ENCODE peak calls at places on chromosomes 6 and 20, in seven cellular contexts. One of them, this sample, is unnamed.

GRCh38 chr6:167588920-167589614 is 237.6 kb upstream of the AFDN start:
- DNase-seq in activated naive CD4-positive, alpha-beta T cell: no peak
- DNase-seq in spleen: no peak
- DNase-seq in lower leg skin: peak; percentile 12
- DNase-seq in fibroblast of pulmonary artery: no peak
- DNase-seq in right cardiac atrium: no peak
- DNase-seq in hypothalamus: no peak
- DNase-seq in this sample: no peak

GRCh38 chr20:20603339-20603990 is 109.0 kb downstream of the RALGAPA2 start:
- DNase-seq in activated naive CD4-positive, alpha-beta T cell: no peak
- DNase-seq in spleen: peak; percentile 78
- DNase-seq in lower leg skin: peak; percentile 39
- DNase-seq in fibroblast of pulmonary artery: no peak
- DNase-seq in right cardiac atrium: peak; percentile 25
- DNase-seq in hypothalamus: no peak
- DNase-seq in this sample: no peak

GRCh38 chr6:2857580-2858337 is 16.1 kb upstream of the SERPINB1 start:
- DNase-seq in activated naive CD4-positive, alpha-beta T cell: no peak
- DNase-seq in spleen: peak; percentile 87
- DNase-seq in lower leg skin: no peak
- DNase-seq in fibroblast of pulmonary artery: peak; percentile 95
- DNase-seq in right cardiac atrium: peak; percentile 87
- DNase-seq in hypothalamus: no peak
- DNase-seq in this sample: no peak

GRCh38 chr20:51529758-51530157 is 12.8 kb downstream of the NFATC2 start:
- DNase-seq in activated naive CD4-positive, alpha-beta T cell: peak; percentile 20
- DNase-seq in spleen: peak; percentile 83
- DNase-seq in lower leg skin: no peak
- DNase-seq in fibroblast of pulmonary artery: no peak
- DNase-seq in right cardiac atrium: peak; percentile 76
- DNase-seq in hypothalamus: no peak
- DNase-seq in this sample: no peak

GRCh38 chr6:134168580-134169223 is 116.3 kb upstream of the SLC2A12 start:
- DNase-seq in activated naive CD4-positive, alpha-beta T cell: no peak
- DNase-seq in spleen: no peak
- DNase-seq in lower leg skin: no peak
- DNase-seq in fibroblast of pulmonary artery: peak; percentile 68
- DNase-seq in right cardiac atrium: no peak
- DNase-seq in hypothalamus: no peak
- DNase-seq in this sample: no peak

GRCh38 chr6:11381801-11382513 is 149.5 kb upstream of the NEDD9 start:
- DNase-seq in activated naive CD4-positive, alpha-beta T cell: no peak
- DNase-seq in spleen: peak; percentile 91
- DNase-seq in lower leg skin: no peak
- DNase-seq in fibroblast of pulmonary artery: no peak
- DNase-seq in right cardiac atrium: peak; percentile 52
- DNase-seq in hypothalamus: no peak
- DNase-seq in this sample: no peak

GRCh38 chr6:113329942-113330897 is 526.9 kb upstream of the MARCKS start:
- DNase-seq in activated naive CD4-positive, alpha-beta T cell: no peak
- DNase-seq in spleen: no peak
- DNase-seq in lower leg skin: no peak
- DNase-seq in fibroblast of pulmonary artery: no peak
- DNase-seq in right cardiac atrium: no peak
- DNase-seq in hypothalamus: no peak
- DNase-seq in this sample: no peak

GRCh38 chr6:33861722-33862121 is 57.9 kb upstream of the MLN start:
- DNase-seq in activated naive CD4-positive, alpha-beta T cell: no peak
- DNase-seq in spleen: no peak
- DNase-seq in lower leg skin: no peak
- DNase-seq in fibroblast of pulmonary artery: no peak
- DNase-seq in right cardiac atrium: peak; percentile 15
- DNase-seq in hypothalamus: no peak
- DNase-seq in this sample: no peak

GRCh38 chr6:97958143-97958542 is 675.1 kb upstream of the MMS22L start:
- DNase-seq in activated naive CD4-positive, alpha-beta T cell: no peak
- DNase-seq in spleen: peak; percentile 56
- DNase-seq in lower leg skin: no peak
- DNase-seq in fibroblast of pulmonary artery: peak; percentile 3
- DNase-seq in right cardiac atrium: no peak
- DNase-seq in hypothalamus: no peak
- DNase-seq in this sample: no peak

GRCh38 chr6:33124525-33124901 is 48.7 kb downstream of the HLA-DPB1 start:
- DNase-seq in activated naive CD4-positive, alpha-beta T cell: no peak
- DNase-seq in spleen: no peak
- DNase-seq in lower leg skin: no peak
- DNase-seq in fibroblast of pulmonary artery: no peak
- DNase-seq in right cardiac atrium: no peak
- DNase-seq in hypothalamus: no peak
- DNase-seq in this sample: no peak

GRCh38 chr20:25226433-25227316 is 21.2 kb upstream of the PYGB start:
- DNase-seq in activated naive CD4-positive, alpha-beta T cell: no peak
- DNase-seq in spleen: peak; percentile 69
- DNase-seq in lower leg skin: no peak
- DNase-seq in fibroblast of pulmonary artery: no peak
- DNase-seq in right cardiac atrium: peak; percentile 84
- DNase-seq in hypothalamus: no peak
- DNase-seq in this sample: no peak

GRCh38 chr6:138800377-138801150 is 4.7 kb downstream of the ECT2L start:
- DNase-seq in activated naive CD4-positive, alpha-beta T cell: no peak
- DNase-seq in spleen: no peak
- DNase-seq in lower leg skin: no peak
- DNase-seq in fibroblast of pulmonary artery: no peak
- DNase-seq in right cardiac atrium: no peak
- DNase-seq in hypothalamus: no peak
- DNase-seq in this sample: no peak

GRCh38 chr20:36149012-36149411 is 5.5 kb upstream of the EPB41L1 start:
- DNase-seq in activated naive CD4-positive, alpha-beta T cell: no peak
- DNase-seq in spleen: no peak
- DNase-seq in lower leg skin: no peak
- DNase-seq in fibroblast of pulmonary artery: no peak
- DNase-seq in right cardiac atrium: no peak
- DNase-seq in hypothalamus: no peak
- DNase-seq in this sample: no peak

GRCh38 chr6:148972481-148972880 is 225.7 kb downstream of the UST start:
- DNase-seq in activated naive CD4-positive, alpha-beta T cell: no peak
- DNase-seq in spleen: peak; percentile 93
- DNase-seq in lower leg skin: peak; percentile 29
- DNase-seq in fibroblast of pulmonary artery: no peak
- DNase-seq in right cardiac atrium: peak; percentile 63
- DNase-seq in hypothalamus: no peak
- DNase-seq in this sample: no peak

GRCh38 chr6:150143521-150144293 is 863 bp downstream of the PPP1R14C start:
- DNase-seq in activated naive CD4-positive, alpha-beta T cell: no peak
- DNase-seq in spleen: no peak
- DNase-seq in lower leg skin: no peak
- DNase-seq in fibroblast of pulmonary artery: no peak
- DNase-seq in right cardiac atrium: peak; percentile 52
- DNase-seq in hypothalamus: peak; percentile 38
- DNase-seq in this sample: no peak

GRCh38 chr6:109183109-109183508 is 87.8 kb downstream of the CEP57L1 start:
- DNase-seq in activated naive CD4-positive, alpha-beta T cell: no peak
- DNase-seq in spleen: no peak
- DNase-seq in lower leg skin: no peak
- DNase-seq in fibroblast of pulmonary artery: no peak
- DNase-seq in right cardiac atrium: no peak
- DNase-seq in hypothalamus: no peak
- DNase-seq in this sample: no peak

GRCh38 chr6:109351231-109352132 is 30.8 kb downstream of the CD164 start:
- DNase-seq in activated naive CD4-positive, alpha-beta T cell: no peak
- DNase-seq in spleen: no peak
- DNase-seq in lower leg skin: peak; percentile 63
- DNase-seq in fibroblast of pulmonary artery: peak; percentile 21
- DNase-seq in right cardiac atrium: no peak
- DNase-seq in hypothalamus: no peak
- DNase-seq in this sample: no peak

GRCh38 chr20:1150968-1151367 is 32.6 kb downstream of the PSMF1 start:
- DNase-seq in activated naive CD4-positive, alpha-beta T cell: no peak
- DNase-seq in spleen: no peak
- DNase-seq in lower leg skin: no peak
- DNase-seq in fibroblast of pulmonary artery: no peak
- DNase-seq in right cardiac atrium: no peak
- DNase-seq in hypothalamus: no peak
- DNase-seq in this sample: no peak

GRCh38 chr6:162973141-162973872 is 245.5 kb downstream of the PACRG start:
- DNase-seq in activated naive CD4-positive, alpha-beta T cell: no peak
- DNase-seq in spleen: no peak
- DNase-seq in lower leg skin: no peak
- DNase-seq in fibroblast of pulmonary artery: no peak
- DNase-seq in right cardiac atrium: no peak
- DNase-seq in hypothalamus: no peak
- DNase-seq in this sample: no peak

GRCh38 chr6:1390071-1390804 is 862 bp downstream of the FOXF2 start:
- DNase-seq in activated naive CD4-positive, alpha-beta T cell: no peak
- DNase-seq in spleen: peak; percentile 74
- DNase-seq in lower leg skin: no peak
- DNase-seq in fibroblast of pulmonary artery: peak; percentile 47
- DNase-seq in right cardiac atrium: peak; percentile 72
- DNase-seq in hypothalamus: no peak
- DNase-seq in this sample: no peak

GRCh38 chr6:165689699-165690098 is 26.7 kb upstream of the PDE10A start:
- DNase-seq in activated naive CD4-positive, alpha-beta T cell: no peak
- DNase-seq in spleen: no peak
- DNase-seq in lower leg skin: no peak
- DNase-seq in fibroblast of pulmonary artery: peak; percentile 50
- DNase-seq in right cardiac atrium: no peak
- DNase-seq in hypothalamus: no peak
- DNase-seq in this sample: no peak

GRCh38 chr20:11544029-11544678 is 373.5 kb upstream of the BTBD3 start:
- DNase-seq in activated naive CD4-positive, alpha-beta T cell: no peak
- DNase-seq in spleen: no peak
- DNase-seq in lower leg skin: peak; percentile 48
- DNase-seq in fibroblast of pulmonary artery: peak; percentile 87
- DNase-seq in right cardiac atrium: no peak
- DNase-seq in hypothalamus: no peak
- DNase-seq in this sample: peak; percentile 28

GRCh38 chr20:2149507-2149906 is 47.9 kb downstream of the STK35 start:
- DNase-seq in activated naive CD4-positive, alpha-beta T cell: no peak
- DNase-seq in spleen: peak; percentile 30
- DNase-seq in lower leg skin: no peak
- DNase-seq in fibroblast of pulmonary artery: peak; percentile 15
- DNase-seq in right cardiac atrium: no peak
- DNase-seq in hypothalamus: no peak
- DNase-seq in this sample: no peak

GRCh38 chr6:35295521-35296315 is 1.9 kb upstream of the DEF6 start:
- DNase-seq in activated naive CD4-positive, alpha-beta T cell: no peak
- DNase-seq in spleen: no peak
- DNase-seq in lower leg skin: no peak
- DNase-seq in fibroblast of pulmonary artery: no peak
- DNase-seq in right cardiac atrium: no peak
- DNase-seq in hypothalamus: no peak
- DNase-seq in this sample: no peak

GRCh38 chr6:166958926-166959861 is 2.8 kb upstream of the RNASET2 start:
- DNase-seq in activated naive CD4-positive, alpha-beta T cell: no peak
- DNase-seq in spleen: peak; percentile 87
- DNase-seq in lower leg skin: peak; percentile 34
- DNase-seq in fibroblast of pulmonary artery: peak; percentile 39
- DNase-seq in right cardiac atrium: no peak
- DNase-seq in hypothalamus: no peak
- DNase-seq in this sample: no peak

GRCh38 chr6:33764036-33764435 is 17.3 kb upstream of the IP6K3 start:
- DNase-seq in activated naive CD4-positive, alpha-beta T cell: no peak
- DNase-seq in spleen: no peak
- DNase-seq in lower leg skin: no peak
- DNase-seq in fibroblast of pulmonary artery: no peak
- DNase-seq in right cardiac atrium: no peak
- DNase-seq in hypothalamus: no peak
- DNase-seq in this sample: no peak

This sample was measured in AG09319.